ENCODE peak calls at places on chromosomes 5 and 9, in five cellular contexts. One of them, this sample, is unnamed. For H3K4me1, the result is how much of the 10 kb centered on the place peaks cover.

GRCh38 chr5:136028782-136029742 is at the start of gene TGFBI:
- DNase-seq in upper lobe of right lung: peak
- DNase-seq in hepatocyte: peak
- DNase-seq in GM23248: peak
- DNase-seq in effector memory CD4-positive, alpha-beta T cell: no peak
- DNase-seq in this sample: peak

GRCh38 chr9:121985792-121986494 is 107.2 kb downstream of the TTLL11 start:
- DNase-seq in upper lobe of right lung: no peak
- DNase-seq in hepatocyte: no peak
- DNase-seq in GM23248: peak
- DNase-seq in effector memory CD4-positive, alpha-beta T cell: no peak
- DNase-seq in this sample: no peak

GRCh38 chr5:176810084-176810597 is at the start of gene UNC5A:
- DNase-seq in upper lobe of right lung: no peak
- DNase-seq in hepatocyte: peak
- DNase-seq in GM23248: no peak
- DNase-seq in effector memory CD4-positive, alpha-beta T cell: no peak
- DNase-seq in this sample: peak

GRCh38 chr5:52727568-52727967 is 60.1 kb upstream of the ITGA1 start:
- DNase-seq in upper lobe of right lung: no peak
- DNase-seq in hepatocyte: no peak
- DNase-seq in GM23248: peak
- DNase-seq in effector memory CD4-positive, alpha-beta T cell: no peak
- DNase-seq in this sample: no peak

GRCh38 chr5:174624754-174625506 is 99.5 kb upstream of the MSX2 start:
- DNase-seq in upper lobe of right lung: no peak
- DNase-seq in hepatocyte: peak
- DNase-seq in GM23248: no peak
- DNase-seq in effector memory CD4-positive, alpha-beta T cell: no peak
- DNase-seq in this sample: no peak

GRCh38 chr9:78601957-78602565 is 305.1 kb downstream of the PSAT1 start:
- DNase-seq in upper lobe of right lung: no peak
- DNase-seq in hepatocyte: peak
- DNase-seq in GM23248: peak
- DNase-seq in effector memory CD4-positive, alpha-beta T cell: no peak
- DNase-seq in this sample: no peak

GRCh38 chr5:60510049-60510448 is 189.9 kb downstream of the DEPDC1B start:
- DNase-seq in upper lobe of right lung: no peak
- DNase-seq in hepatocyte: no peak
- DNase-seq in GM23248: no peak
- DNase-seq in effector memory CD4-positive, alpha-beta T cell: no peak
- DNase-seq in this sample: no peak

GRCh38 chr5:179509239-179509638 is 41.1 kb upstream of the RUFY1 start:
- DNase-seq in upper lobe of right lung: no peak
- DNase-seq in hepatocyte: no peak
- DNase-seq in GM23248: no peak
- DNase-seq in effector memory CD4-positive, alpha-beta T cell: no peak
- DNase-seq in this sample: no peak

GRCh38 chr9:36082928-36083327 is 46.2 kb downstream of the RECK start:
- DNase-seq in upper lobe of right lung: no peak
- DNase-seq in hepatocyte: peak
- DNase-seq in GM23248: no peak
- DNase-seq in effector memory CD4-positive, alpha-beta T cell: no peak
- DNase-seq in this sample: no peak

GRCh38 chr5:32047056-32047455 is 127.1 kb downstream of the GOLPH3 start:
- DNase-seq in upper lobe of right lung: no peak
- DNase-seq in hepatocyte: no peak
- DNase-seq in GM23248: peak
- DNase-seq in effector memory CD4-positive, alpha-beta T cell: no peak
- DNase-seq in this sample: no peak

GRCh38 chr9:122684851-122685250 is 9.9 kb downstream of the OR1L3 start:
- DNase-seq in upper lobe of right lung: no peak
- DNase-seq in hepatocyte: no peak
- DNase-seq in GM23248: peak
- DNase-seq in effector memory CD4-positive, alpha-beta T cell: no peak
- DNase-seq in this sample: no peak

GRCh38 chr5:175246242-175246891 is 197.6 kb downstream of the DRD1 start:
- DNase-seq in upper lobe of right lung: no peak
- DNase-seq in hepatocyte: peak
- DNase-seq in GM23248: peak
- DNase-seq in effector memory CD4-positive, alpha-beta T cell: no peak
- DNase-seq in this sample: peak

GRCh38 chr5:82359286-82359685 is 81.1 kb upstream of the RPS23 start:
- DNase-seq in upper lobe of right lung: no peak
- DNase-seq in hepatocyte: no peak
- DNase-seq in GM23248: no peak
- DNase-seq in effector memory CD4-positive, alpha-beta T cell: no peak
- DNase-seq in this sample: no peak

GRCh38 chr5:150763023-150763793 is 4.4 kb upstream of the DCTN4 start:
- DNase-seq in upper lobe of right lung: no peak
- DNase-seq in hepatocyte: peak
- DNase-seq in GM23248: peak
- DNase-seq in effector memory CD4-positive, alpha-beta T cell: no peak
- DNase-seq in this sample: peak

GRCh38 chr9:38054653-38055052 is 14.4 kb downstream of the SHB start:
- DNase-seq in upper lobe of right lung: no peak
- DNase-seq in hepatocyte: no peak
- DNase-seq in GM23248: no peak
- DNase-seq in effector memory CD4-positive, alpha-beta T cell: no peak
- DNase-seq in this sample: no peak

GRCh38 chr9:133803745-133804144 is 65.6 kb upstream of the SARDH start:
- DNase-seq in upper lobe of right lung: no peak
- DNase-seq in hepatocyte: no peak
- DNase-seq in GM23248: no peak
- DNase-seq in effector memory CD4-positive, alpha-beta T cell: no peak
- DNase-seq in this sample: no peak

GRCh38 chr9:131524578-131525315 is 6.3 kb downstream of the UCK1 start:
- DNase-seq in upper lobe of right lung: no peak
- DNase-seq in hepatocyte: no peak
- DNase-seq in GM23248: peak
- DNase-seq in effector memory CD4-positive, alpha-beta T cell: no peak
- DNase-seq in this sample: no peak

GRCh38 chr9:19940808-19941207 is 152.0 kb upstream of the SLC24A2 start:
- DNase-seq in upper lobe of right lung: no peak
- DNase-seq in hepatocyte: no peak
- DNase-seq in GM23248: no peak
- DNase-seq in effector memory CD4-positive, alpha-beta T cell: no peak
- DNase-seq in this sample: no peak

GRCh38 chr5:149937610-149938009 is 7.0 kb downstream of the PDE6A start:
- DNase-seq in upper lobe of right lung: no peak
- DNase-seq in hepatocyte: no peak
- DNase-seq in GM23248: peak
- DNase-seq in effector memory CD4-positive, alpha-beta T cell: no peak
- DNase-seq in this sample: peak

GRCh38 chr5:121189569-121190305 is 661.9 kb upstream of the FTMT start:
- DNase-seq in upper lobe of right lung: no peak
- DNase-seq in hepatocyte: peak
- DNase-seq in GM23248: peak
- DNase-seq in effector memory CD4-positive, alpha-beta T cell: no peak
- DNase-seq in this sample: no peak

GRCh38 chr5:52043543-52043942 is 660.3 kb downstream of the ISL1 start:
- DNase-seq in upper lobe of right lung: no peak
- DNase-seq in hepatocyte: no peak
- DNase-seq in GM23248: no peak
- DNase-seq in effector memory CD4-positive, alpha-beta T cell: no peak
- DNase-seq in this sample: no peak

GRCh38 chr9:116395409-116396037 is 241.9 kb downstream of the PAPPA start:
- DNase-seq in upper lobe of right lung: no peak
- DNase-seq in hepatocyte: no peak
- DNase-seq in GM23248: no peak
- DNase-seq in effector memory CD4-positive, alpha-beta T cell: no peak
- DNase-seq in this sample: no peak

GRCh38 chr5:74866653-74867162 is 521 bp upstream of the FAM169A start:
- DNase-seq in upper lobe of right lung: no peak
- DNase-seq in hepatocyte: peak
- DNase-seq in GM23248: no peak
- DNase-seq in effector memory CD4-positive, alpha-beta T cell: no peak
- DNase-seq in this sample: peak

GRCh38 chr5:3856036-3856435 is 260.4 kb downstream of the IRX1 start:
- DNase-seq in upper lobe of right lung: no peak
- DNase-seq in hepatocyte: no peak
- DNase-seq in GM23248: no peak
- DNase-seq in effector memory CD4-positive, alpha-beta T cell: no peak
- DNase-seq in this sample: no peak

GRCh38 chr9:126125177-126125576 is 201.5 kb upstream of the MVB12B start:
- DNase-seq in upper lobe of right lung: no peak
- DNase-seq in hepatocyte: peak
- DNase-seq in GM23248: no peak
- DNase-seq in effector memory CD4-positive, alpha-beta T cell: no peak
- DNase-seq in this sample: no peak

GRCh38 chr9:973295-973842 is 3.1 kb upstream of the DMRT3 start:
- DNase-seq in upper lobe of right lung: no peak
- DNase-seq in hepatocyte: no peak
- DNase-seq in GM23248: no peak
- DNase-seq in effector memory CD4-positive, alpha-beta T cell: no peak
- DNase-seq in this sample: no peak

GRCh38 chr5:142202282-142202681 is 93.7 kb downstream of the NDFIP1 start:
- DNase-seq in upper lobe of right lung: no peak
- DNase-seq in hepatocyte: no peak
- DNase-seq in GM23248: peak
- DNase-seq in effector memory CD4-positive, alpha-beta T cell: no peak
- DNase-seq in this sample: no peak

GRCh38 chr9:9961487-9961886 is 651.3 kb downstream of the PTPRD start:
- DNase-seq in upper lobe of right lung: no peak
- DNase-seq in hepatocyte: no peak
- DNase-seq in GM23248: no peak
- DNase-seq in effector memory CD4-positive, alpha-beta T cell: no peak
- DNase-seq in this sample: no peak

GRCh38 chr5:109654455-109654854 is 35.3 kb upstream of the MAN2A1 start:
- DNase-seq in upper lobe of right lung: no peak
- DNase-seq in hepatocyte: no peak
- DNase-seq in GM23248: peak
- DNase-seq in effector memory CD4-positive, alpha-beta T cell: no peak
- DNase-seq in this sample: no peak
- H3K4me1 ChIP-seq in upper lobe of right lung: under half
- H3K4me1 ChIP-seq in hepatocyte: under half
- H3K4me1 ChIP-seq in GM23248: under half
- H3K4me1 ChIP-seq in effector memory CD4-positive, alpha-beta T cell: under half
- H3K4me1 ChIP-seq in this sample: under half

DNA sequence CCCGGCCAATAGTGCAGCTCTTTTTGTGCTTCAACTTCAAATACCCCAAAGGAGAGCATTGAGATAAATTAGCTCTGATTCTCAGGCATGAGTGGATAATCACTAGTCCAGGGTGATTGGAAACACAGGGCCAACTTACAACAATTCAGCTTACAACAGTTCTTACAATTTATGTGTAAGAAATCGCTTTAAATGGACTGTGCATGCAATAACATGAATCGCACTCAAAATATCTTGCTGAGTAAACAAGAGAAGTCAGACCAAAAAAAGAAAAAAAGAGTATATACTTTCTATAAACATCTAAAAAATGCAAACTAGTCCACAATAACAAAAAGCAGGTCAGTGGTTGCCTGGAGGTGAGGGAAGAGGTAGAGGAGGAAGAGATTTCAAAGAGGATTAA is 150.6 kb upstream of the EDIL3 start:
- DNase-seq in upper lobe of right lung: no peak
- DNase-seq in hepatocyte: no peak
- DNase-seq in GM23248: no peak
- DNase-seq in effector memory CD4-positive, alpha-beta T cell: no peak
- DNase-seq in this sample: no peak
- H3K4me3 ChIP-seq in upper lobe of right lung: no peak
- H3K4me3 ChIP-seq in hepatocyte: no peak
- H3K4me3 ChIP-seq in GM23248: no peak
- H3K4me3 ChIP-seq in effector memory CD4-positive, alpha-beta T cell: no peak
- H3K4me3 ChIP-seq in this sample: no peak

GRCh38 chr9:129932303-129933151 is 97.3 kb downstream of the USP20 start:
- DNase-seq in upper lobe of right lung: no peak
- DNase-seq in hepatocyte: no peak
- DNase-seq in GM23248: peak
- DNase-seq in effector memory CD4-positive, alpha-beta T cell: no peak
- DNase-seq in this sample: peak
- H3K4me1 ChIP-seq in upper lobe of right lung: under half
- H3K4me1 ChIP-seq in hepatocyte: under half
- H3K4me1 ChIP-seq in GM23248: under half
- H3K4me1 ChIP-seq in effector memory CD4-positive, alpha-beta T cell: under half
- H3K4me1 ChIP-seq in this sample: under half

GRCh38 chr9:72902268-72902667 is 50.6 kb downstream of the ALDH1A1 start:
- DNase-seq in upper lobe of right lung: no peak
- DNase-seq in hepatocyte: no peak
- DNase-seq in GM23248: no peak
- DNase-seq in effector memory CD4-positive, alpha-beta T cell: no peak
- DNase-seq in this sample: no peak
- H3K4me3 ChIP-seq in upper lobe of right lung: no peak
- H3K4me3 ChIP-seq in hepatocyte: no peak
- H3K4me3 ChIP-seq in GM23248: no peak
- H3K4me3 ChIP-seq in effector memory CD4-positive, alpha-beta T cell: no peak
- H3K4me3 ChIP-seq in this sample: no peak

GRCh38 chr5:91123291-91123690 is 259.8 kb downstream of the ARRDC3 start:
- DNase-seq in upper lobe of right lung: no peak
- DNase-seq in hepatocyte: no peak
- DNase-seq in GM23248: no peak
- DNase-seq in effector memory CD4-positive, alpha-beta T cell: no peak
- DNase-seq in this sample: no peak

GRCh38 chr5:91119265-91119664 is 263.9 kb downstream of the ARRDC3 start:
- DNase-seq in upper lobe of right lung: no peak
- DNase-seq in hepatocyte: no peak
- DNase-seq in GM23248: no peak
- DNase-seq in effector memory CD4-positive, alpha-beta T cell: no peak
- DNase-seq in this sample: no peak

GRCh38 chr5:91122663-91123062 is 260.5 kb downstream of the ARRDC3 start:
- DNase-seq in upper lobe of right lung: no peak
- DNase-seq in hepatocyte: no peak
- DNase-seq in GM23248: no peak
- DNase-seq in effector memory CD4-positive, alpha-beta T cell: no peak
- DNase-seq in this sample: no peak

GRCh38 chr5:91119941-91120850 is 262.9 kb downstream of the ARRDC3 start:
- DNase-seq in upper lobe of right lung: no peak
- DNase-seq in hepatocyte: peak
- DNase-seq in GM23248: no peak
- DNase-seq in effector memory CD4-positive, alpha-beta T cell: no peak
- DNase-seq in this sample: no peak

DNA sequence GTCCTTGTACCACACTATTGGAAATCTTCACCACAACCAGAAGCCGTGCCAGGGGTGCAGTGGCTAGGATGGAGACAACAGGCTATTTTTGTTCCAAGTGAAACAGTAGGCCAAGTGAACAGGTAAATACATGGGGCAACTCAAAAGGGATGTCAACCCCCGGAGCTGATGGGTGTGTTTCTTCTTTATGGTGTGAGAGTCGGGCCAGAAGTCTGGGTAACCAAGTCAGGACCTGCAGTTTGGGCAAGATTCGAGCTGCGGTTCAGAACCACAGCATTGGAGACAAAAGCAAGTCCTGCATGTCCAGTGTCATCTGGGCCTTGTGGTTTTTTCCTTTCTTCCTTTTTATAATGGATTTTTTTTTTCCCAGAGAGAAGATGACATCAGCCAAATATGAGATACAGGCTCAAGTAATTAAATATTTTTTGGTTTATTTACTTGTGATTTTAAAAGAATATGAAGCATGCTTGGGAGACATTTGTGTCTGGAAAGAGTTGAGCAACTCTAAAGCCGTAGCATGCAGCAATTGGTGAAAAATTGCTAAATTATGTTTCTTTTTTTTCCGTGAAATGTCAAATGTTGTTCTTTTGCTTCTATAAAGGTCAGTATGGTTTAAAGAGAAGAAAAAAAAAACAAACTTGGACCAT is 261.6 kb downstream of the ARRDC3 start:
- DNase-seq in upper lobe of right lung: no peak
- DNase-seq in hepatocyte: no peak
- DNase-seq in GM23248: no peak
- DNase-seq in effector memory CD4-positive, alpha-beta T cell: no peak
- DNase-seq in this sample: no peak
- H3K4me1 ChIP-seq in upper lobe of right lung: under half
- H3K4me1 ChIP-seq in hepatocyte: under half
- H3K4me1 ChIP-seq in GM23248: under half
- H3K4me1 ChIP-seq in effector memory CD4-positive, alpha-beta T cell: under half
- H3K4me1 ChIP-seq in this sample: under half

This sample was measured in mucosa of descending colon.